ENCODE peak calls at places on chromosomes 11 and 22, in five cellular contexts. E, L, Y, K and T are unnamed samples.
A peak's percentile ranks its signal among the peaks of the same experiment; 100 is the strongest.

GRCh38 chr11:66861774-66862558 is 5.1 kb downstream of the LRFN4 start:
- DNase-seq in E (no peak), L (no peak), Y (no peak), K (no peak), T (no peak)

GRCh38 chr11:104198576-104198975 is 34.6 kb upstream of the PDGFD start:
- DNase-seq in E (no peak), L (no peak), Y (no peak), K (no peak), T (no peak)

GRCh38 chr11:75786101-75786736 is 17.6 kb downstream of the DGAT2 start:
- DNase-seq in E (no peak), L (no peak), Y (peak; percentile 78), K (peak; percentile 36), T (no peak)

GRCh38 chr22:25361899-25362214 is 142.4 kb downstream of the CRYBB2 start:
- DNase-seq in E (no peak), L (no peak), Y (no peak), K (no peak), T (no peak)

GRCh38 chr11:77801477-77801876 is 19.0 kb downstream of the RSF1 start:
- DNase-seq in E (no peak), L (no peak), Y (no peak), K (no peak), T (no peak)

GRCh38 chr22:22403306-22403705 is 105.2 kb downstream of the ZNF280B start:
- DNase-seq in E (no peak), L (no peak), Y (no peak), K (no peak), T (no peak)

GRCh38 chr11:115409116-115409663 is 95.0 kb downstream of the CADM1 start:
- DNase-seq in E (no peak), L (no peak), Y (no peak), K (no peak), T (no peak)

GRCh38 chr22:44611880-44612496 is 90.0 kb upstream of the PRR5 start:
- DNase-seq in E (no peak), L (no peak), Y (no peak), K (no peak), T (no peak)

GRCh38 chr11:43574949-43575915 is 105.3 kb upstream of the HSD17B12 start:
- DNase-seq in E (no peak), L (no peak), Y (peak; percentile 28), K (no peak), T (no peak)

GRCh38 chr11:16179668-16180067 is 176.7 kb downstream of the SOX6 start:
- DNase-seq in E (no peak), L (no peak), Y (no peak), K (no peak), T (no peak)

GRCh38 chr11:6619021-6619745 is at the start of gene TPP1:
- DNase-seq in E (peak; percentile 79), L (peak; percentile 99), Y (peak; percentile 95), K (peak; percentile 97), T (peak; percentile 79)

GRCh38 chr11:109390752-109391151 is 31.2 kb upstream of the C11orf87 start:
- DNase-seq in E (no peak), L (no peak), Y (no peak), K (no peak), T (no peak)

GRCh38 chr11:62505112-62505783 is 41.4 kb downstream of the AHNAK start:
- DNase-seq in E (no peak), L (no peak), Y (peak; percentile 13), K (no peak), T (no peak)

GRCh38 chr11:94315664-94316063 is 11.3 kb downstream of the IZUMO1R start:
- DNase-seq in E (no peak), L (no peak), Y (no peak), K (no peak), T (no peak)

GRCh38 chr11:73889019-73889418 is 12.2 kb downstream of the PAAF1 start:
- DNase-seq in E (no peak), L (peak; percentile 31), Y (no peak), K (no peak), T (no peak)

GRCh38 chr11:135027461-135027860 is 615.4 kb upstream of the B3GAT1 start:
- DNase-seq in E (no peak), L (peak; percentile 40), Y (peak; percentile 51), K (no peak), T (no peak)

GRCh38 chr11:102284008-102284407 is 33.3 kb upstream of the BIRC3 start:
- DNase-seq in E (no peak), L (no peak), Y (no peak), K (no peak), T (no peak)

GRCh38 chr22:20213833-20214708 is 54.0 kb downstream of the RTN4R start:
- DNase-seq in E (no peak), L (no peak), Y (no peak), K (no peak), T (no peak)

GRCh38 chr22:45572444-45572843 is 69.8 kb downstream of the FBLN1 start:
- DNase-seq in E (no peak), L (peak; percentile 52), Y (no peak), K (no peak), T (no peak)

GRCh38 chr22:48258841-48259240 is 1496.4 kb downstream of the TBC1D22A start:
- DNase-seq in E (no peak), L (no peak), Y (no peak), K (no peak), T (no peak)

GRCh38 chr11:71580057-71581003 is 2.3 kb downstream of the KRTAP5-11 start:
- DNase-seq in E (no peak), L (peak; percentile 61), Y (peak; percentile 87), K (peak; percentile 70), T (no peak)

GRCh38 chr22:35601743-35602633 is 15.1 kb downstream of the MB start:
- DNase-seq in E (no peak), L (peak; percentile 53), Y (peak; percentile 19), K (peak; percentile 70), T (no peak)

GRCh38 chr11:100562102-100562501 is 125.0 kb upstream of the ARHGAP42 start:
- DNase-seq in E (no peak), L (peak; percentile 68), Y (peak; percentile 14), K (no peak), T (no peak)

GRCh38 chr22:44990810-44991209 is 19.0 kb downstream of the PHF21B start:
- DNase-seq in E (no peak), L (no peak), Y (no peak), K (no peak), T (no peak)

GRCh38 chr22:46515208-46516111 is 22.0 kb downstream of the CELSR1 start:
- DNase-seq in E (no peak), L (peak; percentile 18), Y (no peak), K (no peak), T (no peak)

GRCh38 chr11:111283945-111284481 is 14.3 kb upstream of the POU2AF3 start:
- DNase-seq in E (no peak), L (no peak), Y (no peak), K (no peak), T (no peak)

GRCh38 chr11:115739878-115740277 is 235.7 kb upstream of the CADM1 start:
- DNase-seq in E (no peak), L (no peak), Y (no peak), K (no peak), T (no peak)

GRCh38 chr22:40498454-40499186 is 128.2 kb downstream of the SGSM3 start:
- DNase-seq in E (no peak), L (peak; percentile 79), Y (no peak), K (no peak), T (no peak)

GRCh38 chr11:21768388-21768787 is 424.5 kb upstream of the ANO5 start:
- DNase-seq in E (no peak), L (no peak), Y (no peak), K (no peak), T (no peak)

GRCh38 chr11:104946907-104947306 is 21.5 kb downstream of the CASP4 start:
- DNase-seq in E (no peak), L (peak; percentile 20), Y (no peak), K (no peak), T (no peak)

GRCh38 chr11:39443424-39444022 is 2015.9 kb downstream of the LRRC4C start:
- DNase-seq in E (no peak), L (no peak), Y (no peak), K (no peak), T (no peak)

GRCh38 chr11:44418438-44418795 is 108.5 kb upstream of the ALX4 start:
- DNase-seq in E (no peak), L (no peak), Y (no peak), K (no peak), T (no peak)

GRCh38 chr22:28882545-28882877 is 861 bp upstream of the ZNRF3 start:
- DNase-seq in E (no peak), L (no peak), Y (no peak), K (no peak), T (no peak)

GRCh38 chr11:99593197-99593596 is 572.4 kb downstream of the CNTN5 start:
- DNase-seq in E (no peak), L (no peak), Y (no peak), K (no peak), T (no peak)

DNA sequence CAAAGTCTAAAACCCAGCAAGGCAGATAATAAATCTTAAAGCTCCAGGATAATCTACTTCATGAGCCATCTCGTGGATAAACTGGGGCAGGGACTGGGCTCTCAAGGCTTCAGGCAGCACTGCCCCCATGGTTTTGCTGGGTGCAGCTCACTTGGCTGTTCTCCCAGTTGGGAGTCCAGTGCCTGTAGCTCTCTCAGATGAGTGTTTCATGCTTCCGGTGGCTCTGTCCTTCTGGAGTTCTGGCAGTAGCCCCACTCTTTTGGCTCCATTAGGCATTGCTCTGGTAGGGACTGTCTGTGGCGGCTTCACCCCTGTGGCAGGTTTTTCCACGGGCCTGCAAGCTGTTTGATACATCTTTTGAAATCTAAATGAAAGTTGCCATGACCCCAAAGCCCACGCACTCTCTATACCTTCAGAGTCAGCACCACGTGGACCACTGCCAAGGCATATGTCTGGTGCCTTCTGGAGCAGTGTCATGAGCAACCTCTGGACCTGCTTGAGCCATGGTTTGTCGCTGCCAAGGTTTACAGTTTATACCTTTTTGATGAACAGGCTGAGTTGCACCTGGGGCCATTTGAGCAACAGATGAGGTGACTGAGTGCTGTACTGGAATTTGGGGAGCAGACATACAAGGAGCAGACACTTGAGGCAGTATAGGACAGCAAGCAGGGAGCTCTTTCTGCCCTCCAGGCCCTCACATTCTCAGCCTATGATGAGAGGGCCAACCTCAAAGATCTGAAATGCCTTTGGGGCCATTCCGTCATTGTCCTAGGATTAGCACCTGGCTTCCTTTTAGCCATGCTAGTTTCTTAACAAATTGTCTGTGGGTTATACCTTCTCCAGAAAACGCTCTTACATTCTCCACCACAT is 48.6 kb downstream of the MTNR1B start:
- DNase-seq in E (no peak), L (no peak), Y (no peak), K (no peak), T (no peak)
- TF ChIP-seq CTCF in E (no peak), L (no peak), Y (no peak), K (no peak), T (no peak)

GRCh38 chr11:60607483-60607882 is 91.9 kb upstream of the MS4A8 start:
- DNase-seq in E (no peak), L (no peak), Y (no peak), K (no peak), T (no peak)
- TF ChIP-seq CTCF in E (no peak), L (no peak), Y (no peak), K (no peak), T (no peak)

GRCh38 chr11:125005491-125005890 is 51.5 kb downstream of the CCDC15 start:
- DNase-seq in E (no peak), L (no peak), Y (no peak), K (no peak), T (no peak)
- TF ChIP-seq CTCF in E (no peak), L (no peak), Y (no peak), K (no peak), T (no peak)

DNA sequence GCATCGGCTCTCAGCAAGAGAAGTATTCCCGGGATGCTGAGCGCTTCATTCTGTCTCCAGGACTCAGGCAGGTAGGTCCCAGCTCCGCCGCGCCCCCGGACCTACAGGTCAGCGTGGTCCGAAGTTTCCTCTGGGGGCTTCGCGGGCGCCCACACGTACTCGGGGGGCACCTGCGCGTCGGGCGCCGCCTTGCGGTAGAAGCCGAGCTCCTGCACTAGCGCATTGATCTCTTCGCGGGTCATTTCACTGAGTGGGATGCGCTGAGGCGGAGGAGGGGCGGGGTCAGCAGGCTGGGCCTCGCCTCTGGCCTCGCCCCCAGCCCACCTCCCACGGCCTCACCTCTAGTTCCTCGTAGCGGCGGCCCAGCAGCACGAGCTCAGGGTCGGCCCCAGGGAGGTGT is 2.5 kb downstream of the SELENOM start:
- DNase-seq in E (no peak), L (no peak), Y (no peak), K (no peak), T (no peak)
- TF ChIP-seq CTCF in E (no peak), L (no peak), Y (no peak), K (no peak), T (peak; percentile 29)